ENCODE peak calls at places on chromosomes 4 and X, in four cellular contexts. M is GM12878, D is A549, Z is neural progenitor cell. L is an unnamed sample.
A peak's percentile ranks its signal among the peaks of the same experiment; 100 is the strongest.

GRCh38 chr4:18568600-18568999 is 547.0 kb upstream of the LCORL start:
- DNase-seq in Z (no peak), M (no peak), D (no peak), L (no peak)

GRCh38 chr4:76605099-76605563 is 170.1 kb downstream of the SHROOM3 start:
- DNase-seq in M (no peak), Z (no peak), D (no peak), L (no peak)

GRCh38 chr4:98661356-98662054 is 3.1 kb upstream of the TSPAN5 start:
- DNase-seq in M (no peak), Z (peak; percentile 67), D (no peak), L (peak; percentile 73)

GRCh38 chrX:8194216-8194615 is 23.1 kb upstream of the VCX2 start:
- DNase-seq in Z (no peak), M (no peak), D (no peak), L (no peak)

GRCh38 chr4:121973791-121974190 is 21.9 kb upstream of the TRPC3 start:
- DNase-seq in M (no peak), Z (no peak), D (no peak), L (no peak)

GRCh38 chr4:83387922-83388676 is 53.5 kb upstream of the HPSE start:
- DNase-seq in M (no peak), D (no peak), Z (no peak), L (peak; percentile 43)

GRCh38 chr4:173264245-173264959 is 69.8 kb downstream of the HMGB2 start:
- DNase-seq in D (no peak), Z (peak; percentile 35), M (no peak), L (peak; percentile 20)

GRCh38 chr4:165709526-165709925 is 163.5 kb upstream of the TLL1 start:
- DNase-seq in M (no peak), Z (no peak), D (no peak), L (peak; percentile 65)

GRCh38 chr4:176791591-176792347 is 953 bp downstream of the VEGFC start:
- DNase-seq in D (no peak), Z (peak; percentile 67), M (no peak), L (peak; percentile 71)

GRCh38 chrX:259692-260355 is 21.4 kb upstream of the PLCXD1 start:
- DNase-seq in M (no peak), D (peak; percentile 36), Z (peak; percentile 52), L (peak; percentile 94)

GRCh38 chr4:150381671-150382427 is 200.1 kb upstream of the MAB21L2 start:
- DNase-seq in Z (no peak), M (no peak), D (no peak), L (no peak)

GRCh38 chrX:67780694-67781109 is 236.9 kb downstream of the AR start:
- DNase-seq in D (no peak), M (no peak), Z (no peak), L (no peak)

GRCh38 chrX:43676960-43677582 is 21.0 kb downstream of the MAOA start:
- DNase-seq in D (no peak), M (no peak), Z (peak; percentile 66), L (no peak)

GRCh38 chrX:150984164-150984824 is 1.2 kb downstream of the HMGB3 start:
- DNase-seq in Z (peak; percentile 55), D (no peak), M (no peak), L (no peak)

GRCh38 chr4:16032871-16033505 is 50.8 kb downstream of the PROM1 start:
- DNase-seq in Z (peak; percentile 69), D (no peak), M (no peak), L (no peak)

GRCh38 chrX:109347618-109348017 is 134.3 kb downstream of the GUCY2F start:
- DNase-seq in M (no peak), D (no peak), Z (no peak), L (peak; percentile 55)

GRCh38 chrX:78316310-78316709 is 11.1 kb downstream of the CYSLTR1 start:
- DNase-seq in Z (no peak), M (no peak), D (no peak), L (no peak)

GRCh38 chrX:138745215-138745614 is 33.7 kb upstream of the FGF13 start:
- DNase-seq in D (peak; percentile 2), Z (peak; percentile 69), M (peak; percentile 8), L (peak; percentile 64)

GRCh38 chr4:3318561-3319021 is 25.8 kb downstream of the RGS12 start:
- DNase-seq in Z (peak; percentile 67), M (no peak), D (no peak), L (peak; percentile 96)

GRCh38 chr4:88759039-88759631 is 61.5 kb upstream of the NAP1L5 start:
- DNase-seq in D (no peak), M (no peak), Z (peak; percentile 65), L (peak; percentile 69)

GRCh38 chr4:111136438-111136837 is 513.6 kb upstream of the PITX2 start:
- DNase-seq in M (no peak), D (no peak), Z (peak; percentile 30), L (no peak)

GRCh38 chrX:155334486-155335316 is at the start of gene CLIC2:
- DNase-seq in Z (no peak), D (no peak), M (no peak), L (no peak)

GRCh38 chrX:43707812-43708548 is 51.9 kb downstream of the MAOA start:
- DNase-seq in M (no peak), Z (no peak), D (no peak), L (no peak)

GRCh38 chr4:55355555-55355954 is 9.5 kb downstream of the SRD5A3 start:
- DNase-seq in M (no peak), Z (no peak), D (no peak), L (no peak)

GRCh38 chr4:16707874-16708273 is 190.6 kb downstream of the LDB2 start:
- DNase-seq in Z (no peak), M (no peak), D (no peak), L (no peak)

GRCh38 chr4:188206783-188207182 is 67.5 kb downstream of the TRIML1 start:
- DNase-seq in M (no peak), D (no peak), Z (no peak), L (no peak)

GRCh38 chrX:135890087-135890585 is 3.1 kb downstream of the CT45A10 start:
- DNase-seq in Z (no peak), D (no peak), M (no peak), L (no peak)

GRCh38 chrX:135893294-135893817 is at the start of the genes CT45A10 and SAGE1:
- DNase-seq in D (no peak), M (no peak), Z (no peak), L (peak; percentile 40)

DNA sequence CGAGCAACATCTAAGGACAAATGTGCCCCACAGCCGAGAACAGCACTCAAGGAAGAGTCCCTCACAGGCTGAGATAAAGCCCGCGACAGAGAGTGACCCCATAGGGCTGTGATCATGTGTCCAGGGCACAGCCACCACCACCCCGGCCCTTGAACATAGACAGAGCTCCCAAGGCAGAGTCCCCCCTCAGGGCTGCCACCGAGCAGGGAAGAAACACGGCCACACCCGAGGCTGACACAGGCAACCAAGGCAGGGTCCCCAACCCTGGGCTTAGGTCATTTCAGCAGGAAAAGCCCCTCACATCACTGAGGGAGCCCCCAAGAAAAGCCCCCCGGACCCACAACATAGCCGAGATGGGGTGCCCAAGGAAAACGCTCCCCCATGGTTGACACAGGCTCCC is 463 bp downstream of the CT45A10 start:
- DNase-seq in M (no peak), Z (no peak), D (no peak), L (no peak)
- H3K27ac ChIP-seq in M (no peak overlapping the region), Z (no peak overlapping the region), D (no peak overlapping the region), L (no peak overlapping the region)

DNA sequence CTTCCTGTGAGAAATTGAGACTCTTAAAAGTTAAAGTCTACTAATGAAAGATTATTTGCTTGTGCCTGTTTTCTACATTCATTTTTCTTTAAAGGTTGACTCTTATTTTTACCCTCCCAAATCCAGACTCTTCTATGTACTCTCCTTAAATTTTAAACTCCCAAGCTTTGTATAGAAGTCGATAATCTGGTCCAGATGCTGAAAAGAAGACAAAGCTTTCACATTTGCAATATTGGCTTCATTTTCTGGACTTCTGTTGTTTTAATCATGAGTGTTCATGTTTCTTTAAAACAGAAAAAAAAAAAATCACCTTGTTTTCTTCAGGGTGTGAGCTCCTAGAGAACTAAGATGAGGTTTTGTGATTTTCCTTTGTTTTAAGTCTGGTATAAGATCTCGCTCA is 53.2 kb upstream of the TBC1D14 start:
- DNase-seq in Z (no peak), M (no peak), D (no peak), L (no peak)
- H3K4me3 ChIP-seq in Z (no peak overlapping the region), M (no peak overlapping the region), D (no peak overlapping the region), L (no peak overlapping the region)

GRCh38 chr4:108055787-108056186 is 66.1 kb downstream of the HADH start:
- DNase-seq in D (no peak), Z (no peak), M (no peak), L (no peak)
- H3K27ac ChIP-seq in D (no peak overlapping the region), Z (no peak overlapping the region), M (no peak overlapping the region), L (no peak overlapping the region)

GRCh38 chr4:168645933-168646768 is 149.3 kb downstream of the PALLD start:
- DNase-seq in Z (no peak), M (no peak), D (no peak), L (no peak)
- H3K4me3 ChIP-seq in Z (no peak overlapping the region), M (no peak overlapping the region), D (no peak overlapping the region), L (no peak overlapping the region)

L was measured in endodermal cell.